ENCODE peak calls at places on chromosomes 6 and 20, in five cellular contexts. E is breast epithelium, W is activated T-cell treated with anti-CD3 and anti-CD28 coated beads for 1 hour, C is adrenal gland, D is HEK293T. F is an unnamed sample.

GRCh38 chr20:17958326-17959256 is 10.0 kb downstream of the SNX5 start:
- DNase-seq in E (no peak), W (no peak), C (no peak), D (no peak), F (no peak)

GRCh38 chr20:7650081-7650480 is 290.2 kb downstream of the HAO1 start:
- DNase-seq in W (no peak), D (no peak), C (no peak), E (no peak), F (no peak)

GRCh38 chr20:48921883-48922867 is 664 bp downstream of the ARFGEF2 start:
- DNase-seq in W (no peak), E (peak), D (no peak), C (peak), F (no peak)

GRCh38 chr6:36033935-36034334 is 6.3 kb downstream of the MAPK14 start:
- DNase-seq in W (peak), E (no peak), D (no peak), C (no peak), F (no peak)

GRCh38 chr6:149107520-149107919 is 210.0 kb upstream of the TAB2 start:
- DNase-seq in D (no peak), C (no peak), E (no peak), W (no peak), F (no peak)

GRCh38 chr6:27617046-27617687 is 144.3 kb upstream of the ZNF184 start:
- DNase-seq in E (no peak), C (no peak), D (peak), W (no peak), F (no peak)

GRCh38 chr6:113363866-113364265 is 493.3 kb upstream of the MARCKS start:
- DNase-seq in D (no peak), C (no peak), E (no peak), W (no peak), F (no peak)

GRCh38 chr20:13174402-13174801 is 46.7 kb upstream of the ISM1 start:
- DNase-seq in C (no peak), W (no peak), E (no peak), D (no peak), F (no peak)

GRCh38 chr6:126066068-126067048 is 80.0 kb downstream of the TRMT11 start:
- DNase-seq in C (peak), W (no peak), D (no peak), E (no peak), F (no peak)

GRCh38 chr20:62356143-62356947 is 10.8 kb downstream of the LAMA5 start:
- DNase-seq in E (no peak), C (peak), W (no peak), D (no peak), F (no peak)

GRCh38 chr20:3431109-3431508 is 23.6 kb upstream of the DNAAF9 start:
- DNase-seq in D (no peak), W (no peak), E (no peak), C (no peak), F (no peak)

GRCh38 chr20:1281279-1282057 is 15.4 kb downstream of the SNPH start:
- DNase-seq in C (no peak), E (no peak), D (no peak), W (no peak), F (no peak)

GRCh38 chr20:34859367-34859766 is 13.3 kb downstream of the GGT7 start:
- DNase-seq in E (no peak), C (no peak), W (no peak), D (no peak), F (no peak)

F was measured in CD4-positive, alpha-beta memory T cell.